ENCODE peak calls at places on chromosomes 11 and 22, in seven cellular contexts. E is heart right ventricle, B is small intestine, H is K562, P is mucosa of descending colon, W is IMR-90, I is PC-9. D is an unnamed sample.

GRCh38 chr11:69320756-69321741 is 27.1 kb downstream of the MYEOV start:
- DNase-seq in P (no peak), I (peak; percentile 52), W (peak; percentile 52), E (no peak), B (no peak), H (no peak), D (no peak)

GRCh38 chr11:115391598-115391997 is 112.6 kb downstream of the CADM1 start:
- DNase-seq in B (no peak), H (no peak), E (no peak), W (peak; percentile 31), P (no peak), I (no peak), D (no peak)

GRCh38 chr11:19398772-19399542 is 158.2 kb upstream of the E2F8 start:
- DNase-seq in I (no peak), W (peak; percentile 94), B (no peak), P (peak; percentile 10), H (no peak), E (no peak), D (no peak)

GRCh38 chr11:134725939-134726639 is 314.0 kb upstream of the B3GAT1 start:
- DNase-seq in P (peak; percentile 70), B (peak; percentile 74), H (peak; percentile 54), I (peak; percentile 25), E (no peak), W (no peak), D (peak; percentile 61)

GRCh38 chr11:75028321-75029097 is 39.8 kb downstream of the NEU3 start:
- DNase-seq in E (no peak), W (no peak), B (no peak), P (no peak), I (no peak), H (no peak), D (no peak)

GRCh38 chr11:45609337-45609736 is 56.1 kb downstream of the CHST1 start:
- DNase-seq in B (no peak), H (no peak), W (no peak), P (no peak), E (no peak), I (no peak), D (no peak)

GRCh38 chr11:35796542-35796941 is 134.0 kb downstream of the TRIM44 start:
- DNase-seq in B (no peak), H (no peak), P (no peak), I (peak; percentile 58), E (no peak), W (peak; percentile 49), D (no peak)

GRCh38 chr22:46537221-46537945 is at the start of gene CELSR1:
- DNase-seq in W (peak; percentile 11), E (no peak), H (no peak), P (peak; percentile 42), I (peak; percentile 89), B (no peak), D (peak; percentile 89)

GRCh38 chr11:14094481-14095037 is 132.0 kb downstream of the SPON1 start:
- DNase-seq in H (no peak), B (no peak), I (no peak), P (no peak), E (no peak), W (no peak), D (no peak)

GRCh38 chr11:86153439-86153838 is 84.6 kb upstream of the PICALM start:
- DNase-seq in H (no peak), B (peak; percentile 67), I (no peak), E (no peak), P (no peak), W (no peak), D (no peak)

GRCh38 chr22:22558972-22559603 is at the start of gene PRAME:
- DNase-seq in I (peak; percentile 15), H (peak; percentile 100), W (peak; percentile 13), E (no peak), B (peak; percentile 45), P (peak; percentile 79), D (peak; percentile 75)

GRCh38 chr11:95128602-95129001 is 39.0 kb downstream of the ENDOD1 start:
- DNase-seq in I (no peak), H (no peak), W (no peak), P (no peak), E (no peak), B (no peak), D (no peak)

GRCh38 chr22:43473031-43473430 is 61.2 kb downstream of the MPPED1 start:
- DNase-seq in B (no peak), H (no peak), P (no peak), I (no peak), W (no peak), E (no peak), D (no peak)

GRCh38 chr11:73310661-73311393 is 2.8 kb downstream of the ARHGEF17 start:
- DNase-seq in E (no peak), B (no peak), W (no peak), I (no peak), P (no peak), H (no peak), D (no peak)
- H3K4me3 ChIP-seq in E (peak overlapping the region; percentile 83), B (no peak overlapping the region), W (peak overlapping the region; percentile 63), I (no peak overlapping the region), P (no peak overlapping the region), H (no peak overlapping the region), D (peak overlapping the region; percentile 78)

GRCh38 chr11:44430140-44430539 is 120.2 kb upstream of the ALX4 start:
- DNase-seq in P (no peak), B (no peak), W (no peak), E (no peak), I (no peak), H (no peak), D (no peak)

GRCh38 chr11:44426119-44426518 is 116.2 kb upstream of the ALX4 start:
- DNase-seq in B (no peak), E (no peak), I (no peak), W (no peak), P (no peak), H (no peak), D (no peak)

GRCh38 chr11:44427432-44427831 is 117.5 kb upstream of the ALX4 start:
- DNase-seq in B (no peak), W (no peak), E (no peak), P (peak; percentile 5), I (no peak), H (peak; percentile 64), D (no peak)

GRCh38 chr11:44424841-44425240 is 114.9 kb upstream of the ALX4 start:
- DNase-seq in H (no peak), I (no peak), B (no peak), E (no peak), W (no peak), P (no peak), D (no peak)

GRCh38 chr11:44426958-44427357 is 117.0 kb upstream of the ALX4 start:
- DNase-seq in E (no peak), H (no peak), W (no peak), B (no peak), I (no peak), P (no peak), D (no peak)
- H3K4me1 ChIP-seq in E (no peaks in the 10 kb centered on the region), H (no peaks in the 10 kb centered on the region), W (no peaks in the 10 kb centered on the region), B (no peaks in the 10 kb centered on the region), I (peaks cover 27% of the 10 kb centered on the region), P (no peaks in the 10 kb centered on the region), D (no peaks in the 10 kb centered on the region)

GRCh38 chr11:15158351-15159015 is 43.8 kb downstream of the INSC start:
- DNase-seq in W (peak; percentile 88), P (no peak), E (no peak), H (no peak), I (no peak), B (no peak), D (no peak)

GRCh38 chr11:15157738-15158137 is 43.0 kb downstream of the INSC start:
- DNase-seq in P (no peak), W (no peak), I (no peak), H (no peak), B (no peak), E (no peak), D (no peak)

GRCh38 chr11:15153231-15153630 is 38.5 kb downstream of the INSC start:
- DNase-seq in E (no peak), P (no peak), W (no peak), B (no peak), H (no peak), I (no peak), D (no peak)

GRCh38 chr11:15159085-15159484 is 44.4 kb downstream of the INSC start:
- DNase-seq in H (peak; percentile 14), B (peak; percentile 6), P (peak; percentile 23), I (no peak), W (peak; percentile 49), E (no peak), D (no peak)

GRCh38 chr11:15157181-15157580 is 42.5 kb downstream of the INSC start:
- DNase-seq in P (no peak), I (no peak), W (peak; percentile 93), H (no peak), B (no peak), E (no peak), D (no peak)
- H3K4me3 ChIP-seq in P (no peak overlapping the region), I (no peak overlapping the region), W (no peak overlapping the region), H (no peak overlapping the region), B (no peak overlapping the region), E (no peak overlapping the region), D (no peak overlapping the region)

DNA sequence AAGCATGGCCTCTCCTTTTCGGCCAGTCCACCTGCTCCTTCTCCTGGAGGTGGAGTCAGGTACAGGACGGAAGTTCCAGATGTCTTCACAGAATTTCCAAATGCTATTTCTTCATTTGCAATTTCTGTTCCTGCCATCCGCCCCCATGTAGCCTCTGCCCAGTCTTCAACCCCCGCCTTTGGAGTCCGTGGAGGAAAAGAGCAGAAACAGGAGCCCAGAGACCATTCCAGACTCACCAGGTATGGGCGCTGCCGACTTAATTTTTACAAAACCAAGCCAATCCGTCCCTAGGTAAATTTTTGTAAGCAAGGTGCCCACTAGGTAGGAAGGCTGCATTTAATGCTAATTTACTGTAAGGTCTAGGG is 28.9 kb downstream of the RELT start:
- DNase-seq in E (no peak), B (no peak), I (no peak), W (no peak), P (no peak), H (no peak), D (no peak)
- H3K4me1 ChIP-seq in E (peaks cover 13% of the 10 kb centered on the region), B (no peaks in the 10 kb centered on the region), I (no peaks in the 10 kb centered on the region), W (no peaks in the 10 kb centered on the region), P (no peaks in the 10 kb centered on the region), H (peaks cover 4% of the 10 kb centered on the region), D (peaks cover 10% of the 10 kb centered on the region)